ENCODE peak calls at places on chromosomes 7 and 10, in four cellular contexts. U is psoas muscle, L is tibial nerve, S is sigmoid colon. W is an unnamed sample. For H3K4me1, H3K27me3 and H3K36me3, the result is how much of the 10 kb centered on the place peaks cover.

GRCh38 chr7:26861050-26861449 is 3.3 kb downstream of the SKAP2 start:
- DNase-seq in U (no peak), L (no peak), S (no peak), W (no peak)

GRCh38 chr10:59817806-59818205 is 64.6 kb upstream of the MRLN start:
- DNase-seq in U (peak), L (peak), S (no peak), W (no peak)

GRCh38 chr10:73601486-73601921 is 10.4 kb upstream of the USP54 start:
- DNase-seq in U (no peak), L (no peak), S (no peak), W (no peak)

GRCh38 chr10:131086094-131086493 is 225.4 kb downstream of the TCERG1L start:
- DNase-seq in U (no peak), L (no peak), S (no peak), W (no peak)

GRCh38 chr10:128046934-128047251 is 79.3 kb downstream of the MKI67 start:
- DNase-seq in U (no peak), L (no peak), S (peak), W (no peak)

GRCh38 chr10:29955308-29955935 is 104.0 kb downstream of the JCAD start:
- DNase-seq in U (no peak), L (no peak), S (no peak), W (no peak)

GRCh38 chr7:79272938-79273337 is 180.5 kb downstream of the MAGI2 start:
- DNase-seq in U (no peak), L (no peak), S (no peak), W (no peak)

GRCh38 chr7:29269941-29270340 is 75.4 kb downstream of the CHN2 start:
- DNase-seq in U (no peak), L (no peak), S (no peak), W (no peak)

GRCh38 chr10:78367012-78367411 is 333.3 kb downstream of the RPS24 start:
- DNase-seq in U (no peak), L (no peak), S (peak), W (no peak)

GRCh38 chr10:9010093-9010492 is 955.6 kb downstream of the GATA3 start:
- DNase-seq in U (no peak), L (no peak), S (no peak), W (no peak)

GRCh38 chr10:660980-661890 is 28.2 kb downstream of the DIP2C start:
- DNase-seq in U (peak), L (no peak), S (peak), W (no peak)

GRCh38 chr10:43200538-43201390 is 62.5 kb downstream of the CSGALNACT2 start:
- DNase-seq in U (no peak), L (no peak), S (peak), W (no peak)

GRCh38 chr7:43553999-43554398 is 28.9 kb upstream of the STK17A start:
- DNase-seq in U (no peak), L (no peak), S (no peak), W (no peak)

GRCh38 chr10:13820591-13821377 is 234.0 kb downstream of the PRPF18 start:
- DNase-seq in U (no peak), L (no peak), S (no peak), W (no peak)

GRCh38 chr7:6453737-6454136 is 6.0 kb upstream of the DAGLB start:
- DNase-seq in U (no peak), L (no peak), S (peak), W (no peak)

GRCh38 chr7:104963991-104964385 is 50.0 kb upstream of the KMT2E start:
- DNase-seq in U (no peak), L (no peak), S (no peak), W (no peak)

GRCh38 chr10:34732926-34733325 is 82.2 kb downstream of the PARD3 start:
- DNase-seq in U (no peak), L (no peak), S (no peak), W (peak)

GRCh38 chr7:120742370-120742769 is 115.6 kb downstream of the TSPAN12 start:
- DNase-seq in U (no peak), L (no peak), S (no peak), W (peak)

GRCh38 chr10:14613570-14613918 is 161.2 kb downstream of the FAM107B start:
- DNase-seq in U (no peak), L (no peak), S (no peak), W (no peak)

GRCh38 chr7:150668472-150668911 is 17.0 kb upstream of the GIMAP2 start:
- DNase-seq in U (no peak), L (no peak), S (no peak), W (no peak)

GRCh38 chr7:29839302-29839701 is 33.0 kb downstream of the WIPF3 start:
- DNase-seq in U (peak), L (peak), S (peak), W (no peak)

GRCh38 chr10:33459597-33459996 is 125.1 kb upstream of the NRP1 start:
- DNase-seq in U (no peak), L (no peak), S (no peak), W (no peak)

GRCh38 chr10:98302711-98303365 is 34.8 kb upstream of the LOXL4 start:
- DNase-seq in U (no peak), L (no peak), S (no peak), W (no peak)

GRCh38 chr10:86651631-86652331 is 2.6 kb upstream of the OPN4 start:
- DNase-seq in U (no peak), L (no peak), S (peak), W (no peak)

GRCh38 chr7:12623885-12624498 is 53.5 kb downstream of the SCIN start:
- DNase-seq in U (no peak), L (no peak), S (no peak), W (peak)

GRCh38 chr10:25725917-25726716 is 207.9 kb upstream of the MYO3A start:
- DNase-seq in U (no peak), L (peak), S (no peak), W (peak)

GRCh38 chr10:68348265-68348741 is 15.6 kb upstream of the PBLD start:
- DNase-seq in U (no peak), L (no peak), S (no peak), W (peak)

GRCh38 chr10:75038335-75038734 is 73.1 kb upstream of the SAMD8 start:
- DNase-seq in U (peak), L (no peak), S (no peak), W (no peak)

GRCh38 chr10:101959349-101959916 is 96.5 kb downstream of the ARMH3 start:
- DNase-seq in U (no peak), L (no peak), S (no peak), W (no peak)

GRCh38 chr7:107902381-107902780 is 11.4 kb downstream of the DLD start:
- DNase-seq in U (no peak), L (no peak), S (no peak), W (no peak)

GRCh38 chr7:44646176-44646920 is 39.9 kb downstream of the OGDH start:
- DNase-seq in U (no peak), L (no peak), S (no peak), W (no peak)

GRCh38 chr10:13877154-13877909 is 290.6 kb downstream of the PRPF18 start:
- DNase-seq in U (peak), L (peak), S (peak), W (no peak)

GRCh38 chr10:44396671-44397191 is 11.8 kb upstream of the CXCL12 start:
- DNase-seq in U (no peak), L (no peak), S (peak), W (no peak)

GRCh38 chr7:16616542-16616941 is 29.0 kb downstream of the ANKMY2 start:
- DNase-seq in U (no peak), L (no peak), S (no peak), W (no peak)

GRCh38 chr7:100604976-100605911 is 3.1 kb downstream of the PCOLCE start:
- DNase-seq in U (peak), L (no peak), S (peak), W (no peak)

GRCh38 chr7:94206295-94206694 is 188.4 kb upstream of the COL1A2 start:
- DNase-seq in U (no peak), L (no peak), S (no peak), W (no peak)

GRCh38 chr10:120574986-120575385 is 118.0 kb downstream of the PLPP4 start:
- DNase-seq in U (no peak), L (no peak), S (no peak), W (no peak)

GRCh38 chr10:78852856-78853255 is 215.9 kb upstream of the ZMIZ1 start:
- DNase-seq in U (no peak), L (no peak), S (no peak), W (peak)

GRCh38 chr10:26844381-26844780 is 16.4 kb downstream of the ABI1 start:
- DNase-seq in U (no peak), L (no peak), S (no peak), W (no peak)

GRCh38 chr10:26843736-26844135 is 17.0 kb downstream of the ABI1 start:
- DNase-seq in U (no peak), L (no peak), S (no peak), W (no peak)

GRCh38 chr10:26840938-26841732 is 19.6 kb downstream of the ABI1 start:
- DNase-seq in U (no peak), L (no peak), S (no peak), W (no peak)

GRCh38 chr10:26839966-26840627 is 20.7 kb downstream of the ABI1 start:
- DNase-seq in U (no peak), L (no peak), S (no peak), W (no peak)

DNA sequence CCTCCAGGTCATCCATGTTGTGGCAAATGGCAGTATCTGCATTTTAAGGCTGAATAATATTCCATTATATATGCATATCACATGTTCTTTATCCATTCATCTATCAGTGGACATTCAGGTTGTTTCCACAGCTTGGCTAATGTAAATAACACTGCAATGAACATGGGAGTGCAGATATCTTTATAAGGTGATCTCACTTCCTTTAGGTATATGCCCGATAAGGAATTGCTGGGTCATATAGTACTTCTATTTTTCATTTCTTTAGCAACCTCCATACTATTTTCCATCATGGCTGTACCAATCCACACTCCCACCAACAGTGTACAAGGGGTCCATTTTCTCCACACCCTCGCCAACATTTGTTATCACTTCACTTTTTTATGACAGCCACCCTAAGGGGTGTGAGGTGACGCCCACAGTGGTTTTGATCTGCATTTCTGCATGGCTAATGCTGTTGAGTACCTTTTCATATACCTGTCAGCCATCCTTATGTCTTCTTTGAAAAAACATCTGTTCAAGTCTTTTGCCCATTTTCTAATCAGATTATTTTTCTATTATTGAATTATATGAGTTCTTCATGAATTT is 18.9 kb downstream of the ABI1 start:
- DNase-seq in U (no peak), L (no peak), S (no peak), W (no peak)
- H3K4me1 ChIP-seq in U (under half), L (under half), S (under half), W (under half)

GRCh38 chr7:122299624-122299934 is 5.0 kb downstream of the FEZF1 start:
- DNase-seq in U (no peak), L (no peak), S (no peak), W (no peak)
- H3K27me3 ChIP-seq in U (under half), L (half or more), S (under half), W (under half)

GRCh38 chr7:76336094-76336493 is 22.7 kb downstream of the YWHAG start:
- DNase-seq in U (no peak), L (no peak), S (no peak), W (no peak)

GRCh38 chr7:76332073-76332472 is 26.7 kb downstream of the YWHAG start:
- DNase-seq in U (no peak), L (no peak), S (peak), W (no peak)

GRCh38 chr7:76334320-76334967 is 24.3 kb downstream of the YWHAG start:
- DNase-seq in U (no peak), L (no peak), S (no peak), W (no peak)

GRCh38 chr7:76330673-76331072 is 28.1 kb downstream of the YWHAG start:
- DNase-seq in U (no peak), L (no peak), S (peak), W (no peak)

GRCh38 chr7:76333388-76334101 is 25.2 kb downstream of the YWHAG start:
- DNase-seq in U (peak), L (no peak), S (peak), W (no peak)
- H3K36me3 ChIP-seq in U (under half), L (under half), S (under half), W (half or more)

GRCh38 chr10:110408943-110409342 is 88.8 kb upstream of the DUSP5 start:
- DNase-seq in U (no peak), L (no peak), S (no peak), W (no peak)
- H3K4me1 ChIP-seq in U (under half), L (under half), S (under half), W (under half)

GRCh38 chr7:1659696-1660095 is 10.4 kb upstream of the ELFN1 start:
- DNase-seq in U (no peak), L (no peak), S (no peak), W (no peak)
- H3K27me3 ChIP-seq in U (under half), L (half or more), S (under half), W (under half)

GRCh38 chr7:2792240-2792639 is 51.9 kb downstream of the GNA12 start:
- DNase-seq in U (no peak), L (no peak), S (no peak), W (no peak)
- H3K36me3 ChIP-seq in U (under half), L (half or more), S (under half), W (under half)

DNA sequence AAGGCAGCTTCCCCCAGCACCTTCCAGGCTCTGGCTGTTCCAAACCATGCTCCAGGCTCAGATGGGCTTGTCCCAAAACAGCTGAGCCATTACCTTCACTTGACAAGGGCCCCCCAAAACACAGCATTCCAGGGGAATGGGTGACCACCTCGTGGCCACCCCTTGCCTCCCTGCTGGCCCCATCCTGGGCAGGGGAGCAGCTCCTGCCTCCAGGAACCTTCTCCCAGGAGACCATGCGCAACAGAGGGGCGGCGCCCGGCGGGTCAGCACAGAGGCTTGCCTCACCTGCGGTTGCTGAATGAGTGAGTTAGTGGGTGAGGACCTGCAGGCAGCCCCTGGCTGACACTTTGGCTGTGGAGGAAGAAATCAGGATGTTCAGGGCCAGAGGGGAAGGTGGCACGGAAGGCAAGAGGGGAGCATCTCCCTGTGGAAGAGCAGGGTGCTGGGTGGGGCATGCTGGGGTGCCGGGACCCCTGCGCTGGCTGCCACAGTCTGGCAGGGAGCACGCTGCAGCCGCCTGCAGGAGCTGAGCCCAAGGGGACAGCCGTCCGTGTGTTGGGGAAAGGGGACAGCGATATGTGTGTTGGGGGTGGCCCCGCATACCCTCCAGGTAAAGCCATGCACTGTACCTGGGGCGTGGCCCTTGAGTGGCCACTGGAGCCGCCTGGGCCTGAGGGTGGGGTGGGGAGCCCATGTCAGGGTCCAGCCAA is 54.7 kb downstream of the PWWP2B start:
- DNase-seq in U (peak), L (no peak), S (no peak), W (no peak)
- H3K4me1 ChIP-seq in U (under half), L (under half), S (under half), W (under half)

GRCh38 chr7:140217750-140218501 is 41.1 kb upstream of the KDM7A start:
- DNase-seq in U (no peak), L (no peak), S (no peak), W (no peak)

GRCh38 chr7:140215281-140215680 is 38.5 kb upstream of the KDM7A start:
- DNase-seq in U (no peak), L (no peak), S (no peak), W (no peak)

GRCh38 chr7:140222797-140223196 is 46.0 kb upstream of the KDM7A start:
- DNase-seq in U (no peak), L (no peak), S (no peak), W (no peak)

GRCh38 chr7:140219672-140220520 is 43.1 kb upstream of the KDM7A start:
- DNase-seq in U (no peak), L (no peak), S (no peak), W (no peak)

DNA sequence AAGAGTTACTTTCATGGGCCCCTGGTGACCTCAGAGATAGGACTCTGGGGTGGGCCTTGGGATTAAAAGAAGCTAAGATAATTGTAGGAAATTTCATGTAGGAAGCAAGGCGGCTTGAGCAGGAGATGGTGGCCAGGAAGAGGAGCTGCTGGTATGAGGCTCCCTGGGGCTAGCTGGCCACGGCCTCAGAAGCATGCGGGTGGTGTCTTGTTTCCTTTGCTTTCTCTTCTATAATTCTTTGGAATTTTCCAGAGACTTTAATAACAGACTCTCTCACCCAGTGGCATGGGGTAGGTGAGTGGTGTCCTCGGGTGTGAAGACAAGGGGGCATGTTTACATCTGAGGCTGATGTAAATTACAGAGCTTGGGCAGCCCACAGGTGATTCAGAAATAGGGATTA is 41.9 kb upstream of the KDM7A start:
- DNase-seq in U (no peak), L (no peak), S (no peak), W (no peak)
- H3K27me3 ChIP-seq in U (under half), L (under half), S (under half), W (under half)

DNA sequence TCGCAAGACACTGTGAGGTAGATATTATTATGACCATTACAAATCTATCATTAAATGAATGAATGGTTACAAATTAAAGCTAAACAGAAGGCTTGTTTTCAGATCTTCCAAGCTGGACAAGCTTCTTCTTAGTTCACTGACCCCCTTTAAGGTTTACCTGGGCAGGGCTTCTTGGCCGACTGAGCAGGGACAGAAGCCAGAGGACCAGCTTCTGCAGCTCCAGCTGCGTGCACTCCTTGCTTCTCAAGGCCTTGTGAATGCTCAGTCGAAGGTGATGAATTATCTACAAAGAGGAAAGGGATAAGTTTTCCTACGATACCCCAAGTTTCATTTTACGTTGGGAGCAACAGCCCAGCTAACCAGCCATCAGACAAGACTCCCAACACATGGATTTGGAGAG is 9.3 kb downstream of the ZC3HAV1L start:
- DNase-seq in U (no peak), L (no peak), S (no peak), W (no peak)
- H3K36me3 ChIP-seq in U (under half), L (half or more), S (under half), W (half or more)